ENCODE peak calls at places on chromosomes 16 and 17, in nine cellular contexts. U, W, O, C, J, E, B, D and K are unnamed samples.

GRCh38 chr16:8355714-8356113 is 234.6 kb downstream of the TMEM114 start:
- DNase-seq in U (no peak), C (no peak), B (no peak), O (no peak), E (no peak), D (no peak), J (no peak), W (no peak), K (no peak)

GRCh38 chr17:63369233-63369632 is 76.9 kb downstream of the CYB561 start:
- DNase-seq in W (no peak), C (no peak), U (no peak), E (no peak), J (no peak), O (no peak), B (peak; percentile 59), D (no peak), K (no peak)

GRCh38 chr16:11495066-11495407 is 91.7 kb downstream of the LITAF start:
- DNase-seq in E (no peak), C (no peak), U (no peak), W (no peak), B (no peak), O (no peak), D (no peak), J (no peak), K (no peak)

GRCh38 chr16:50625374-50625773 is 55.7 kb downstream of the SNX20 start:
- DNase-seq in D (no peak), O (no peak), C (no peak), J (no peak), W (no peak), B (no peak), U (no peak), E (no peak), K (no peak)

GRCh38 chr17:77382356-77382911 is 241.7 kb downstream of the SEC14L1 start:
- DNase-seq in C (no peak), U (no peak), E (peak; percentile 69), D (peak; percentile 82), B (no peak), J (peak; percentile 46), O (no peak), W (no peak), K (peak; percentile 68)

GRCh38 chr17:5011928-5012327 is 14.2 kb downstream of the KIF1C start:
- DNase-seq in B (peak; percentile 59), O (no peak), W (no peak), E (no peak), J (no peak), U (no peak), D (no peak), C (no peak), K (no peak)

GRCh38 chr17:82105882-82106696 is 8.1 kb upstream of the FASN start:
- DNase-seq in E (peak; percentile 70), O (peak; percentile 76), J (peak; percentile 65), B (peak; percentile 54), D (peak; percentile 70), C (no peak), W (peak; percentile 89), U (peak; percentile 42), K (peak; percentile 81)

GRCh38 chr16:67641779-67642708 is 2.9 kb upstream of the CARMIL2 start:
- DNase-seq in U (no peak), J (no peak), E (no peak), W (no peak), B (peak; percentile 47), D (no peak), C (no peak), O (peak; percentile 42), K (no peak)

GRCh38 chr17:57735707-57736106 is 9.4 kb downstream of the CCDC182 start:
- DNase-seq in D (no peak), C (no peak), U (no peak), B (no peak), W (peak; percentile 3), O (peak; percentile 16), J (no peak), E (no peak), K (no peak)

GRCh38 chr16:84284168-84284722 is 10.4 kb upstream of the WFDC1 start:
- DNase-seq in E (no peak), B (peak; percentile 36), C (no peak), J (no peak), W (peak; percentile 25), U (no peak), O (peak; percentile 76), D (no peak), K (no peak)

GRCh38 chr17:49889500-49889899 is 41.6 kb upstream of the TAC4 start:
- DNase-seq in E (no peak), U (no peak), W (no peak), B (no peak), J (no peak), O (no peak), C (no peak), D (no peak), K (no peak)

GRCh38 chr16:57802635-57803412 is 533 bp upstream of the KIFC3 start:
- DNase-seq in U (no peak), D (no peak), C (peak; percentile 73), J (no peak), E (no peak), O (no peak), W (no peak), B (peak; percentile 46), K (no peak)

GRCh38 chr16:65062736-65063583 is 58.9 kb downstream of the CDH11 start:
- DNase-seq in J (no peak), W (no peak), E (no peak), B (no peak), U (no peak), D (no peak), O (no peak), C (peak; percentile 15), K (no peak)